ENCODE peak calls at places on chromosomes 13 and 19, in eight cellular contexts. B is lung, U is testis, L is upper lobe of right lung, K is lower leg skin, X is body of pancreas, N is cardiac muscle cell, C is heart left ventricle. I is an unnamed sample.

GRCh38 chr13:42136518-42136917 is 88.1 kb downstream of the DGKH start:
- DNase-seq in B (no peak), U (no peak), L (no peak), K (no peak), X (no peak), N (no peak), C (no peak), I (no peak)

GRCh38 chr19:18424890-18425514 is 5.8 kb downstream of the SSBP4 start:
- DNase-seq in B (no peak), U (no peak), L (no peak), K (no peak), X (no peak), N (no peak), C (no peak), I (no peak)

GRCh38 chr19:53892981-53893325 is 11.0 kb downstream of the PRKCG start:
- DNase-seq in B (no peak), U (no peak), L (no peak), K (no peak), X (no peak), N (no peak), C (no peak), I (no peak)

GRCh38 chr19:45455707-45456499 is 11.9 kb upstream of the FOSB start:
- DNase-seq in B (peak), U (peak), L (peak), K (peak), X (peak), N (peak), C (peak), I (peak)

GRCh38 chr13:109694972-109695371 is 91.4 kb downstream of the IRS2 start:
- DNase-seq in B (no peak), U (no peak), L (no peak), K (no peak), X (no peak), N (no peak), C (no peak), I (no peak)

GRCh38 chr13:20394506-20394905 is 131.2 kb downstream of the CRYL1 start:
- DNase-seq in B (no peak), U (no peak), L (no peak), K (no peak), X (no peak), N (no peak), C (no peak), I (no peak)

GRCh38 chr19:35872180-35872579 is 3.8 kb downstream of the APLP1 start:
- DNase-seq in B (no peak), U (no peak), L (no peak), K (no peak), X (no peak), N (no peak), C (no peak), I (no peak)

GRCh38 chr19:48573163-48573505 is 21.2 kb downstream of the SULT2B1 start:
- DNase-seq in B (no peak), U (no peak), L (no peak), K (no peak), X (no peak), N (no peak), C (no peak), I (no peak)

GRCh38 chr19:7795555-7796161 is 32.6 kb downstream of the CLEC4M start:
- DNase-seq in B (no peak), U (no peak), L (no peak), K (no peak), X (no peak), N (no peak), C (no peak), I (no peak)

GRCh38 chr19:12676928-12677327 is 4.8 kb downstream of the DHPS start:
- DNase-seq in B (no peak), U (no peak), L (no peak), K (no peak), X (no peak), N (no peak), C (no peak), I (no peak)

GRCh38 chr19:45439569-45440258 is 16.0 kb upstream of the ERCC1 start:
- DNase-seq in B (peak), U (peak), L (peak), K (no peak), X (peak), N (peak), C (peak), I (peak)

GRCh38 chr13:62119739-62120700 is 704.4 kb upstream of the PCDH20 start:
- DNase-seq in B (no peak), U (no peak), L (no peak), K (no peak), X (no peak), N (peak), C (no peak), I (peak)

GRCh38 chr13:30406779-30407416 is 15.4 kb upstream of the UBE2L5 start:
- DNase-seq in B (no peak), U (no peak), L (no peak), K (no peak), X (no peak), N (no peak), C (no peak), I (no peak)

DNA sequence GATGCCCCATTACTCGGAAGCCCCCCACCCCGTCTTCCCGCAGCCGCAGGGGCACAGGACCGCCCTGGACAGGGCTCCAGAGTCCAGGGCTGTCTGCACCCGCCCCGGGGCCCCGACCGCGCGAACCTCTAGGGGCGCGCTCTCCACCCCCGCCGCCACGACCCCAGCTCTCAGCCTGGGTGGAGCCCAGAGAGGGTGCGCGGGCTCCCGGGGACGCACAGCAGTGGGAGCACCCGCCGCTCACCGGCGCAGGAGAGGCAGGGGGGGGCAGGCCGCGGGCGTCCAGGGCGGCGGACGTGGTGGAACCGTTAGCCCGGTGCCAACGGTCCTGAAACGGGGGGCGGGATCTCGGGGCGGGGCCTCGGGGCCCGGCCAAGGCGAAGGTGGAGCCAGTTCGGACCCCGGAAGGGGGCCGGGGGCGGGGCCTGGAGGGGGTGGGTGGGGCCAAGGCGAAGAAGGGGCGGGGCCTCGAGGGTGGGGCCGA is at the start of gene ATP8B3:
- DNase-seq in B (no peak), U (no peak), L (no peak), K (no peak), X (no peak), N (no peak), C (no peak), I (no peak)
- TF ChIP-seq CTCF in B (no peak), U (no peak), L (peak), K (no peak), X (no peak), N (peak), C (no peak), I (no peak)

GRCh38 chr19:50230379-50231351 is 27.2 kb downstream of the MYH14 start:
- DNase-seq in B (no peak), U (peak), L (no peak), K (no peak), X (no peak), N (no peak), C (no peak), I (no peak)
- H3K4me3 ChIP-seq in B (no peak), U (peak), L (no peak), K (no peak), X (no peak), N (no peak), C (no peak), I (no peak)

GRCh38 chr13:34044041-34044440 is 226.1 kb downstream of the RFC3 start:
- DNase-seq in B (no peak), U (no peak), L (no peak), K (peak), X (no peak), N (peak), C (no peak), I (peak)

GRCh38 chr13:34048652-34049051 is 230.7 kb downstream of the RFC3 start:
- DNase-seq in B (no peak), U (no peak), L (no peak), K (no peak), X (no peak), N (no peak), C (no peak), I (no peak)

GRCh38 chr13:34040863-34041262 is 222.9 kb downstream of the RFC3 start:
- DNase-seq in B (no peak), U (no peak), L (no peak), K (no peak), X (no peak), N (no peak), C (no peak), I (no peak)

GRCh38 chr13:34046457-34046856 is 228.5 kb downstream of the RFC3 start:
- DNase-seq in B (no peak), U (no peak), L (no peak), K (no peak), X (no peak), N (no peak), C (no peak), I (no peak)

GRCh38 chr13:34044660-34045080 is 226.7 kb downstream of the RFC3 start:
- DNase-seq in B (no peak), U (no peak), L (no peak), K (no peak), X (no peak), N (peak), C (no peak), I (peak)
- TF ChIP-seq CTCF in B (no peak), U (no peak), L (no peak), K (no peak), X (no peak), N (no peak), C (no peak), I (no peak)

DNA sequence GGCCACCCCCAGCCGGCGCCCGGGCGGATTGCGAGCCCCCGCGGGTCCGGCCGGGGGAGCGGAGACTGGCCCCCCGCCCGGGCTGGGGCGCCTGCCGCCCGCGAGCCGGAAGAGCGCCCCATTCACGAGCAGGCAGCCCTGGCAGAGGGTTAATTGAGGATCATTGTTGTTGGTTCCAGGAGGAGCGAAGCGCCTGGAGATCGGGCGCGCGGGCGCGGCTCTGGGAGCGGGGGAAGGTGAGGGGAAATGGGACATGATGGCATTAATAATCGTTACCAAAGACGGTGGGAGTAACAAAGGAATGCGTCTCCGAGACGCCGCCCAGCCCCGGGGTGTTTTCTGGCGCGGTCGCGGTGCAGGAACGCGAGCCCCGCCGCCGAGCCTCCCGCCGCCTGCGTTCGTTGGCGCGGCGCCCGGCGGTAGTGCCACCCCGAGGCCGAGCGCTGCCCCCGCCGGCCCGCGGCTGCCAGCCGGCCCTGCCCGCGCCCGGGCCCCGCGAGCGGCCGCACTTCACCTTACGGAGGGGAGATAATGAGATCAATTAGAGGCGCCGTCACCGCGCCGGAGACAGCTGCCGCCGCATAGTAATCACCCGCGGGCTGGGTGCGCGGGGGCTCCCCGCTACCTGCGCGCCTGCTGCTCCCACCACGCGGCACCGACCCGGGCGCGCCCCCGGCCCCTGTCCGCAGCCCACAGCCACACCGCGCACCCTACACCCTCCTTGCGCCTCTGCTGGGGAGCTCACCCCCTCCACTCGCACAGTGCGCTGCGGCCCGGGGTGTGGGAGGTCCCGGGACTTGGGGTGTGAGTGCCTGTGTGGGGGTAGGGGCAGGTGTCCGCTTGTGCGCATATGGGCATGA is 2.8 kb downstream of the ZNF536 start:
- DNase-seq in B (no peak), U (peak), L (no peak), K (no peak), X (no peak), N (no peak), C (no peak), I (no peak)
- H3K4me3 ChIP-seq in B (no peak), U (no peak), L (no peak), K (no peak), X (no peak), N (peak), C (peak), I (no peak)

DNA sequence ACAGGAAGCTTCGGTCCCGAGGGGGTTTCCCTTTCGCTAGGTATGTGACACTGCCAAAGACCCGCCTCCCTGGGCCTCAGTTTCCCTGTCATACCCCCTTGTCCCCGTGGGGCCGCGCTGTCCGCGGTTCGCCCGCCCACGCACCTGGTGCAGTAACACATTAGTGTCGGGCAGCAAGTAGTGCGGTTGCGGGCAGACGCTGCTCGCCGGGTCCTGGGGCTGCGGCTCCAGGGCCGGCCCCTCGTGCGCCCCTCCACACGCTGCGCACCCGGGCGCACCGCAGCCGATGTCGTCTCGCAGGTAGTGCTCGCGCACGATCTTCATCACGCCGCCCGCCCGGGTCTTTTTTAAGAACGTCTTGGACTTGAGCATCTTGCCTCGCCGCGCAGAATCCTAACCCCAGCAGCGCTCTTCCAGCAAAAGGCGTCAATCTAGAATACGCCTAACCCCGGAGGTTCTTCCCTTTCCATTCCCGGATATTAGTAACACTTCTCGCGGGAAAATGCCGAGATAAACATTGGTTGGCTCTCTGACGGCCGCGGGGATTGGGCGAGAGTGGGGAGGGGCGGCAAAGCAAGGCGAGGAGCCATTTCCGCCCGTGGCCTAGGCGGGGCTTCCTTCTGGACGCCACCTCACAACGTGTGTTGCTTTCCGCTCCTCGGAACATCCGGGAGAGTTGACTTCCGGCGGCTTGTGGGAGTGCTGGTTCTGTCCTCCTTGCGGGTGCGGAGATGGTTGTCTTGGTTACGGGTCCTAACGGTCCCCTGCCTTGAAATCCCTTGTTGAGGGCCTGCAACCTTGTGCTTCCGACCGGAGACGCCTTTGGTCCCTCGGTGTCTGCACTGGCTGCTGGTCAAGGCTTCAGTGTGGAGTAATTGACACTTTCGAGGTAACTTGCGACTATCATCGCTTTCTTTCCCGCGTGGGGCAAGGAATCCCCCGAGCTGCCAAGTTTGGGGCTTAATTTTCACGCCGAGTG is at the start of the genes DIS3 and PIBF1:
- DNase-seq in B (peak), U (peak), L (peak), K (peak), X (peak), N (peak), C (peak), I (peak)
- TF ChIP-seq CTCF in B (no peak), U (no peak), L (no peak), K (no peak), X (peak), N (no peak), C (no peak), I (no peak)